ENCODE peak calls at places on chromosomes 16 and 17, in eight cellular contexts. U is H1, F is transverse colon, T is prostate gland, C is breast epithelium, G is upper lobe of left lung, O is suprapubic skin, K is stomach. P is an unnamed sample.

GRCh38 chr17:19756551-19756950 is 8.5 kb upstream of the ALDH3A1 start:
- DNase-seq in K (no peak), F (no peak), O (no peak), G (peak; percentile 16), T (no peak), C (no peak), U (no peak), P (no peak)

GRCh38 chr17:40327735-40328385 is 18.9 kb downstream of the RARA start:
- DNase-seq in G (no peak), T (no peak), K (no peak), F (no peak), O (no peak), C (no peak), U (no peak), P (no peak)

GRCh38 chr17:185445-186138 is 4.1 kb upstream of the DOC2B start:
- DNase-seq in F (no peak), K (no peak), U (no peak), O (no peak), C (no peak), T (no peak), G (no peak), P (no peak)

GRCh38 chr16:89506791-89507191 is 1.4 kb upstream of the SPG7 start:
- DNase-seq in K (no peak), C (no peak), O (no peak), U (no peak), F (no peak), T (no peak), G (no peak), P (no peak)

GRCh38 chr17:61294777-61295176 is 104.9 kb upstream of the TBX2 start:
- DNase-seq in G (no peak), U (no peak), O (no peak), T (no peak), K (no peak), C (no peak), F (no peak), P (no peak)

GRCh38 chr17:72373910-72374741 is 253.3 kb downstream of the SOX9 start:
- DNase-seq in T (no peak), K (no peak), C (no peak), F (no peak), U (no peak), O (no peak), G (no peak), P (no peak)

GRCh38 chr16:11278681-11279628 is 2.2 kb downstream of the PRM1 start:
- DNase-seq in U (no peak), T (no peak), G (no peak), C (no peak), F (no peak), K (no peak), O (no peak), P (no peak)

GRCh38 chr16:30767767-30768465 is 5.8 kb downstream of the RNF40 start:
- DNase-seq in O (no peak), F (no peak), U (no peak), C (no peak), T (no peak), K (no peak), G (no peak), P (no peak)

GRCh38 chr17:73985466-73986015 is 217.9 kb upstream of the RPL38 start:
- DNase-seq in U (no peak), T (no peak), C (no peak), O (no peak), G (no peak), F (no peak), K (no peak), P (no peak)

GRCh38 chr16:68234188-68235104 is 1.5 kb downstream of the ESRP2 start:
- DNase-seq in G (peak; percentile 96), T (peak; percentile 79), U (no peak), C (peak; percentile 86), F (peak; percentile 97), O (peak; percentile 83), K (peak; percentile 99), P (no peak)

GRCh38 chr17:27504188-27504995 is 48.1 kb downstream of the KSR1 start:
- DNase-seq in G (no peak), F (no peak), O (no peak), U (no peak), K (no peak), C (no peak), T (no peak), P (no peak)

GRCh38 chr17:65388911-65389310 is 172.5 kb downstream of the AXIN2 start:
- DNase-seq in K (no peak), U (no peak), C (no peak), O (no peak), F (no peak), G (no peak), T (no peak), P (no peak)

GRCh38 chr17:66533572-66533971 is 231.2 kb downstream of the PRKCA start:
- DNase-seq in K (no peak), O (no peak), F (no peak), U (no peak), G (no peak), C (no peak), T (peak; percentile 15), P (no peak)

GRCh38 chr16:68901910-68902309 is 58.6 kb downstream of the TANGO6 start:
- DNase-seq in T (no peak), G (no peak), F (no peak), U (no peak), K (no peak), O (no peak), C (no peak), P (no peak)

GRCh38 chr16:88287219-88287618 is 95.5 kb upstream of the ZNF469 start:
- DNase-seq in T (no peak), G (no peak), K (no peak), F (no peak), U (no peak), C (no peak), O (no peak), P (no peak)

GRCh38 chr16:1309888-1310831 is 724 bp downstream of the UBE2I start:
- DNase-seq in F (peak; percentile 65), K (peak; percentile 50), G (peak; percentile 77), T (no peak), O (no peak), C (peak; percentile 44), U (no peak), P (no peak)
- TF ChIP-seq POLR2A in F (no peak), K (no peak), G (no peak), T (no peak), O (no peak), C (no peak), U (peak; percentile 6), P (no peak)

DNA sequence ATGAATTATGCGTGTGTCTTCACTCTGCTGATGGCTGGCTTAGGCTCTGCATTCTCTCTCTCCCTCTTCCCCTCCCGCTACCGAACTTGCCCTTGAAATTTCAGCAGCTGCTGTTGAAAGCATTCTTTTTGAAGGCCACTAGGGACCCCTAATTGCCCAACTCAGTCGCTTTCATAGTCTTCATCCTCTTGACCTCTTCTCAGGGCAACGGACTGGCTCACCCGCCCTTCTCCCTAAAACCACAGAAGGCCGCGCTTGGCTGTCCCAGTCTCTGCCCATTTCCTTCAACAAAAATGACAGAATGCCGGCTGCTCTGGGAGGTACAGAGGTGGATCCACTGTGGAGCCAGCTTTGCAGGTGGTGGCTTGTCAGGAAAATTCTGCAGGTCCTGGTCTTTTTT is 21.0 kb upstream of the FMNL1 start:
- DNase-seq in T (no peak), U (no peak), G (peak; percentile 38), F (no peak), O (no peak), C (peak; percentile 60), K (no peak), P (no peak)
- TF ChIP-seq CTCF in T (no peak), U (peak; percentile 38), G (peak; percentile 6), F (no peak), O (no peak), C (no peak), K (no peak), P (no peak)

DNA sequence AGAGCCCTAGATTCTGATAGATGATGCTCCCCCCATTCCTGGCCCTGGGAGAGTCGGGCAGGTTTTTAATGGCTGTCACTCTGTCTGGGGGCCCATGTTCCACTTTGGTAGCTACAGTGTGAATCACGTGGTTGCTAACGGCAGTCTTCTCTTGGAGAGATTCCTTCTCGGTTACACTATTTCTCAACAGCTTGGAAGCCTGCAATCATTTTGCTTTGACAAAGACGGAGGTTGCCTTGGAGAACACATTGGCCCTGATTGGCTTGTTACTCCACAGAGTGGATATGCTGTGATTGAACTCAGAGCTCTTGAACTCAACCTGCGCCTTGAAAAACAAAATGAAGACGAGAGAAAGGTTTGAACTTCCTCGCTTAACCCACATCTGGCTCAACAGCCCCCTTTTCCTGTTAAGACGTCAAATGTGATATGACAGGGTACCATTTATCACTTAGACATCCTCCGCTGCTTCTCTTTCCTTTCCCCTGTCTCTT is 218.9 kb downstream of the MAF start:
- DNase-seq in C (no peak), T (no peak), K (no peak), F (no peak), O (no peak), U (no peak), G (no peak), P (no peak)
- TF ChIP-seq POLR2AphosphoS5 in C (no peak), T (no peak), K (no peak), F (no peak), O (no peak), U (no peak), G (no peak), P (no peak)

DNA sequence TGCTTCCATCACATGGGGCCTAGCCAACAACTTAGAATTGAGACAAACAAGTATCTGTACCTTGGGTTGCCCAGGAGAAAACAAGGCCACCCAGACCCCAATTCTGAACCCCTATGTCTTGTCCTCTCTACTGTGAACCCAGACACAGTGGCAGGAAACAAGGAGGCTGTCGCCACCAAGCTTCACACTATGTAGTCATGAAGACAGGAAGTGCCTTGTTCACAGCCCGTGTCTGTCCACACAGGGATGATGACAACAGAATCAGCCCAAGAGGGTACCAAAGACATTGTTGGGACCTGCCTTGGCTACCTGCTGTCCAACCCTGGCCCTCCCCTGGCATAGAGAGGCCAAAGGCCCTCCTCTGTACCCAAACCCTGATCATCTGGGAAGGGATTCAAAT is 84.8 kb downstream of the CDYL2 start:
- DNase-seq in O (no peak), T (no peak), U (no peak), F (no peak), K (no peak), G (no peak), C (no peak), P (no peak)
- TF ChIP-seq POLR2A in O (no peak), T (no peak), U (no peak), F (no peak), K (no peak), G (no peak), C (no peak), P (no peak)

GRCh38 chr17:67821871-67822367 is 3.4 kb upstream of the BPTF start:
- DNase-seq in F (no peak), G (no peak), U (no peak), K (no peak), O (peak; percentile 24), C (no peak), T (no peak), P (no peak)
- TF ChIP-seq CTCF in F (no peak), G (no peak), U (no peak), K (no peak), O (no peak), C (no peak), T (no peak), P (no peak)

P was measured in vagina.